ENCODE peak calls at places on chromosomes 16 and 17, in four cellular contexts. H is transverse colon; N is ascending aorta; B is CD8-positive, alpha-beta T cell. T is an unnamed sample. For H3K36me3, the result is how much of the 10 kb centered on the place peaks cover.

GRCh38 chr16:12998376-12999085 is 97.1 kb downstream of the SHISA9 start:
- DNase-seq in B (no peak), N (no peak), H (no peak), T (no peak)

GRCh38 chr17:10270258-10270657 is 71.9 kb upstream of the GAS7 start:
- DNase-seq in H (no peak), B (no peak), N (no peak), T (no peak)

GRCh38 chr17:76727745-76728456 is 1.3 kb downstream of the METTL23 start:
- DNase-seq in N (no peak), H (peak), B (peak), T (no peak)

GRCh38 chr17:82320140-82320840 is 2.9 kb upstream of the CD7 start:
- DNase-seq in B (peak), H (no peak), N (no peak), T (no peak)

GRCh38 chr16:12548270-12548983 is 255.3 kb downstream of the CPPED1 start:
- DNase-seq in N (no peak), H (no peak), B (no peak), T (no peak)

GRCh38 chr17:37519241-37519985 is 29.7 kb downstream of the DUSP14 start:
- DNase-seq in N (no peak), B (no peak), H (no peak), T (no peak)

GRCh38 chr17:37293770-37294169 is 82.0 kb upstream of the C17orf78 start:
- DNase-seq in H (no peak), B (no peak), N (no peak), T (no peak)

GRCh38 chr16:65895906-65896305 is 470.6 kb upstream of the CDH5 start:
- DNase-seq in B (no peak), N (no peak), H (no peak), T (no peak)

GRCh38 chr17:253091-253846 is 71.8 kb upstream of the DOC2B start:
- DNase-seq in N (no peak), H (peak), B (no peak), T (peak)

GRCh38 chr16:4323845-4324478 is 8.1 kb downstream of the GLIS2 start:
- DNase-seq in N (no peak), H (peak), B (no peak), T (peak)

GRCh38 chr16:85300451-85300968 is 188.2 kb upstream of the CIBAR2 start:
- DNase-seq in N (no peak), B (no peak), H (no peak), T (no peak)

GRCh38 chr17:40541060-40541872 is 24.0 kb downstream of the CCR7 start:
- DNase-seq in N (no peak), H (no peak), B (peak), T (no peak)

GRCh38 chr16:89197633-89198416 is 2.5 kb downstream of the SLC22A31 start:
- DNase-seq in N (no peak), B (no peak), H (no peak), T (peak)

GRCh38 chr17:80034977-80035686 is 540 bp downstream of the TBC1D16 start:
- DNase-seq in N (no peak), H (peak), B (peak), T (peak)

GRCh38 chr17:61372436-61372835 is 27.2 kb upstream of the TBX2 start:
- DNase-seq in N (no peak), H (no peak), B (no peak), T (peak)

GRCh38 chr17:54261465-54261864 is 438.7 kb downstream of the KIF2B start:
- DNase-seq in H (no peak), N (no peak), B (no peak), T (no peak)

GRCh38 chr16:85840801-85841200 is 41.3 kb downstream of the COX4I1 start:
- DNase-seq in N (no peak), H (no peak), B (no peak), T (peak)

GRCh38 chr17:30271102-30271501 is 20.6 kb downstream of the BLMH start:
- DNase-seq in N (no peak), H (no peak), B (no peak), T (no peak)

GRCh38 chr16:29029168-29029994 is 44.5 kb downstream of the LAT start:
- DNase-seq in B (peak), N (peak), H (no peak), T (no peak)

GRCh38 chr16:1613728-1614225 is 1.6 kb downstream of the CRAMP1 start:
- DNase-seq in B (no peak), H (peak), N (no peak), T (no peak)

GRCh38 chr17:77110006-77110374 is 30.8 kb upstream of the SEC14L1 start:
- DNase-seq in H (no peak), N (no peak), B (no peak), T (no peak)

GRCh38 chr16:4796982-4797804 is 2.0 kb downstream of the SMIM22 start:
- DNase-seq in B (no peak), H (peak), N (no peak), T (no peak)

DNA sequence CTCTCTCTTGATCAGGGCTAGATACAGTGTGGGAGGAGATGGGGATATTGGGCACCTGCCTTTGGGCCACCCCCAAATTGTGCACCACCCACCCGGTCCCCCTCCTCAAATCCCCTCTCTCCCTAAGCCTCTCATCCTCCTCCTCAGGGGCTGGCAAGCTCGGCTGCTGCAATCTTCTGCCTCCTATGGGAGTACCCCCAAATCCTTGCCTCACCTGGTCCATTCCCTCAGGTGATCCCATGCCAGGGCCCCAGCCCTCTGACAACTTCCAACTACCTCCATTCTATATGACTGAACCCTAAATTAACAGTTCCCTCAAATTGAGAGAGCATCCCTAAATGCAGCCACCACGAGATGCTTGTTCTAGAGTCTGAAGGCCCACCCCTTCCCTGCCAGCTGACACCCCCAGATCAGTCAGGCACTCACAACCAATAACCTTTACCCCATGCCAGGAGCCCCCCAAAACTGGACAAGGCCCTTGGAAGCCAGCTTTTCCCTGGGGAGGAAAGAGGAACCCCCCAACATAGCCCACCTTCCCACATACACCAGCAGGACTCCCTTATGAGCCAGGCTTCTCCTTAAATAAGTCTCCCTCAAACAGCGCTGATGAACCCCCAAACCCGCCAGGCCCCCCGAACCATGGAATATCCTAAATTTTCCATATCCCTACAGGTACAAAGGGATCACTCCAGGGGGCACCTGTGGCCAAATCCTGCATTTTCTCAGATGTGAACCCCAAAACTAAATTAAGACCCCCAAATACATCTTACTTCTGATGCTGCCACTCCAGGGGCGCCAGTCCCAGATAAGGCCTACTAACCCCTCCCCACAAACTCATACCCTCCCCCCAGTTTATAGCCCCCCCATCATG is 3.2 kb downstream of the DLG4 start:
- DNase-seq in B (peak), H (no peak), N (no peak), T (no peak)
- H3K4me3 ChIP-seq in B (peak), H (peak), N (peak), T (peak)

GRCh38 chr17:59800530-59800942 is 92.2 kb downstream of the TUBD1 start:
- DNase-seq in B (no peak), H (no peak), N (no peak), T (no peak)
- H3K36me3 ChIP-seq in B (under half), H (under half), N (under half), T (under half)

GRCh38 chr17:42131971-42132370 is 9.4 kb downstream of the HSPB9 start:
- DNase-seq in H (no peak), N (no peak), B (no peak), T (no peak)

GRCh38 chr17:42129109-42129837 is 6.7 kb downstream of the HSPB9 start:
- DNase-seq in B (no peak), N (no peak), H (no peak), T (no peak)

GRCh38 chr17:42132941-42133340 is 10.3 kb downstream of the HSPB9 start:
- DNase-seq in N (no peak), H (peak), B (no peak), T (peak)

GRCh38 chr17:42131232-42131631 is 8.6 kb downstream of the HSPB9 start:
- DNase-seq in H (no peak), N (no peak), B (no peak), T (no peak)

DNA sequence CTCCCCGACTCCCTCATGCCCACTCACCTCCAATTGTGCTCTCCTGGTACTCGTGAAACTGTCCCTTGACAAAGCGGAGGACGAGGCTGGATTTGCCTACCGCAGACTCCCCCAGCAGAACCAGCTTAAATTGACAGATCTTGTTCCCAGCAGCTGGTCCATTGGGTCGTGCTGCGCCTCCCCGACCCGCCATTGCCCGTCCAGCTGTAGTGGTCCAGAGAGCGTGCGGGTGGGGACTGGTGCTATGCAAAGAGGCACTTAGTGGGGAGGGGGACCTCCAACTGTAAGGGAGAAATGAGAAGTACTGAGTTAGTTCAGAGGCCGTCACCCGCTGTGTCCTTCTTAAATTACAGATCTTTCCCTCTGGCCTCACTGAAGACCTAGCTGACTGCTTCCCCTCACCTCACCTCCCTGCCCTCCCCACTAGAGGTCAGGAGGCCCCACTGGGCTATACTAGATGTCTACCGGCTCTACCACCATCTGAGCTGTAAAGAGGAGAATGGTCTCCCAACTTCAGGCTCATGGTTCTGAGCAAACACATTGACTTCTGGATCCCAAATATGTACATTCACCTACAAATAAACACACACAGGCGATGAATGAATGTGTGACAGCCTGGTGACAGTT is 7.8 kb downstream of the HSPB9 start:
- DNase-seq in H (no peak), B (no peak), N (no peak), T (no peak)
- TF ChIP-seq CTCF in H (no peak), B (no peak), N (no peak), T (no peak)

DNA sequence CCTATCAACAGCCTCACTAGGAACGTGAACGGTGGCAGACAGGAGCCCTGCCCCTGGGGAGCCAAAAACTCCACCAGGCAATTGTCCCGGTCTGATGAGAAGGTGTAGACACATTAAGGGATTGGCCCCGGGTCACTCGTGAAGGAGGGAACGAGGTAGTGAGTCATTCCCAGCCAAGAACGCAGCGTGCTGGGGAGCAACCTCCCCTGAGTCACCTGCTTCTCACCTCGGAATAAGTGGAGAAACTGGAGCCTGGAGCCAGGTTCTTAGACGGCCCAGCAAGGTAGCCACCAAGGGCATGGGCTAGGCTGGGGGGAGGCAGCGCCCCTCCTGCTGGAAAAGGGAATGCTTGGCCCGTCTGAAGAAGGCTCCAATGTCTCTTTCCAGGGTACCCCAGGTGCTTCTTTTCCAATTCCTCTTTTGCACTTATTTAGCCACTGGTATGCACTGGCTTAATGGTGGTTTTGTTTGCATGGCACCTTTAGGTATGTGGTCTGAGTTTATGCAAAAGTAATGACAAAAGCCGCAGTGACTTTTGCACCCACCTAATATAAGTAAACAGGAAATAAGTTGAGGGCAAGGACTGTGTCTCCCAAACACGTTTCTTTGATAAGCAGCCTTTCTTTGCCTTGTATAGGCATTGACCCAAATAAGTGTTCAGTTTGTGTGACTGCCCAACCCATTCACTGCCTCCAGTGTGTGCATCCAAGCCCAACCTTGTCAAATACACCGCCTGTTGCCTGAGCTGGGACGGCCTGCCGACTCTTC is 1.8 kb upstream of the HELZ start:
- DNase-seq in H (peak), N (no peak), B (peak), T (peak)
- H3K4me3 ChIP-seq in H (no peak), N (peak), B (peak), T (peak)

DNA sequence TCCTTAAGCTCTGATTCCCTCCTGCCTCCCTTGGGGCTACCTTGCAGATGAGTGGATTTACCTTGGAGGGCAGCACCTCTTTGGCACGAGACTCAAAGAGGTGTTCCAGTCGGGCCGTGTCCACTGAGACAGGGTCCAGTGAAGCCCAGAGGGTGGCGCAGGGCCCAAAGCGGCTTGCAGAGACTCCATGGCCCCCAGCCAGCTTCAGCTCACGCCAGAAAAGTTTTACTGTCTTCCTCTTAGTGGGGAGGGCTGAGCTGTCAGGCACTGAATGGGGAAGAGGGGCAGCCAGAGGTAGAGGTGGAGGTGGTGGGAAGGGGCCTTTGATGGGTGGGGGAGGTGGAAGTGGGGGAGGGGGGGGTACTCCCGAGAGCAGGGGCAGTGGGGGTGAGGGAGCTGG is 6.7 kb downstream of the TMEM208 start:
- DNase-seq in B (no peak), N (no peak), H (no peak), T (no peak)
- H3K36me3 ChIP-seq in B (under half), N (half or more), H (under half), T (half or more)

GRCh38 chr17:17783825-17784598 is 52.8 kb downstream of the SREBF1 start:
- DNase-seq in B (peak), H (peak), N (no peak), T (no peak)

GRCh38 chr17:17784599-17785264 is 52.1 kb downstream of the SREBF1 start:
- DNase-seq in N (no peak), H (no peak), B (peak), T (no peak)

GRCh38 chr17:17781591-17782424 is 55.0 kb downstream of the SREBF1 start:
- DNase-seq in B (peak), N (no peak), H (peak), T (no peak)

GRCh38 chr17:17782425-17783120 is 54.2 kb downstream of the SREBF1 start:
- DNase-seq in B (no peak), N (no peak), H (no peak), T (no peak)

GRCh38 chr17:17783121-17783824 is 53.5 kb downstream of the SREBF1 start:
- DNase-seq in N (no peak), B (peak), H (peak), T (peak)
- TF ChIP-seq CTCF in N (no peak), B (peak), H (no peak), T (no peak)

DNA sequence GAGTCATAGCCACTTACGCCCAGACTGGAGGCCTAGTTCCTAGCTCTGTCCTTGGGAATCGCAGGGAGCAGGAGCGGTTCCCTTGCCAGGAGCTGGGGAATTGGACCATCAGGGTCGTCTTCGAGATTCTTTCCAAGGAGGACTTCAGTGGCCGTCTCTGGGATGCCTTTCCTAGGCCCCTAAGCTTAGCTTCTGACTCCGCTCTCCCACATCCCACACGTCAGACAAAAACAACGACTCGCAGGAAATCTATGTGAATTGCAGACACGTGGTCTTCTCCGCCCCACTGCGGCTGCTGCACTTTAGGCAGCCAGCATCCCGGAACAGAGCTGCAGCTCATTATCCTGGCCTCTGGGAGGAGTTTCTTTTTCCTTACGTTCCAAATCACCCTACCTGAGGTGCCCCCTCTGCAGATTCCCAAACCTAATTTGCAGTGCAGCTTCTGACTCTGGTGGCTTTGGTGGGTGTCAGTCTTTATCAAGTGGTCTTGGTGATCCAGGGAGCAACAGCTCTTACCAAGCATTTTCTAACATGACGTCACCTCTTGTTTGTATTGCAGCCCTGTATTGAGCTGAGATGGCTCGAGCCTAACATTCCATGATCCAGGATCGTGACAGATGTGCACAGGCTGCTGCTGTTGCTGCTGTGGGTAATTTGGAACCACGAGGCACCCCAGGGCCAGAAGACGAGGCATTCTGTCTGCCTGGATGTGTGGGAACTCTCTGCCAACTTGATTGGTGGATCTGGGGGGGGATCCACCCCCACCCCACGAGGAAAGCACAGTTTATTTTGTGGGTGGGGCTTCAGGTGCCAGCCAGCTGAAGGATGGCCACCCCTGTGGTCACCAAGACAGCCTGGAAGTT is 1.1 kb downstream of the KATNB1 start:
- DNase-seq in H (peak), B (peak), N (no peak), T (no peak)
- H3K4me3 ChIP-seq in H (peak), B (peak), N (peak), T (peak)

T was measured in lower lobe of right lung.